ENCODE peak calls at places on chromosomes 5 and 9, in four cellular contexts. One of them, this sample, is unnamed.

GRCh38 chr5:38211354-38211710 is 47.0 kb upstream of the EGFLAM start:
- DNase-seq in tibial artery: no peak
- DNase-seq in left ventricle myocardium inferior: no peak
- DNase-seq in ovary: no peak
- DNase-seq in this sample: no peak

GRCh38 chr9:92686954-92687353 is 17.0 kb upstream of the IPPK start:
- DNase-seq in tibial artery: no peak
- DNase-seq in left ventricle myocardium inferior: no peak
- DNase-seq in ovary: no peak
- DNase-seq in this sample: no peak

GRCh38 chr9:89419978-89420394 is 77.9 kb downstream of the SEMA4D start:
- DNase-seq in tibial artery: no peak
- DNase-seq in left ventricle myocardium inferior: no peak
- DNase-seq in ovary: no peak
- DNase-seq in this sample: no peak

GRCh38 chr9:133522073-133522910 is 2.5 kb downstream of the MYMK start:
- DNase-seq in tibial artery: no peak
- DNase-seq in left ventricle myocardium inferior: no peak
- DNase-seq in ovary: no peak
- DNase-seq in this sample: no peak

GRCh38 chr5:126065061-126065460 is 358.1 kb upstream of the GRAMD2B start:
- DNase-seq in tibial artery: no peak
- DNase-seq in left ventricle myocardium inferior: no peak
- DNase-seq in ovary: no peak
- DNase-seq in this sample: no peak

GRCh38 chr9:115422932-115423440 is 305.0 kb upstream of the TNC start:
- DNase-seq in tibial artery: peak
- DNase-seq in left ventricle myocardium inferior: no peak
- DNase-seq in ovary: no peak
- DNase-seq in this sample: no peak

GRCh38 chr5:76210946-76211345 is 127.8 kb downstream of the SV2C start:
- DNase-seq in tibial artery: no peak
- DNase-seq in left ventricle myocardium inferior: no peak
- DNase-seq in ovary: no peak
- DNase-seq in this sample: no peak

GRCh38 chr9:87567047-87567446 is 69.4 kb downstream of the DAPK1 start:
- DNase-seq in tibial artery: no peak
- DNase-seq in left ventricle myocardium inferior: no peak
- DNase-seq in ovary: no peak
- DNase-seq in this sample: no peak

GRCh38 chr5:6675784-6676499 is 37.3 kb upstream of the TENT4A start:
- DNase-seq in tibial artery: no peak
- DNase-seq in left ventricle myocardium inferior: no peak
- DNase-seq in ovary: no peak
- DNase-seq in this sample: no peak

GRCh38 chr5:98773464-98774191 is at the start of gene RGMB:
- DNase-seq in tibial artery: peak
- DNase-seq in left ventricle myocardium inferior: peak
- DNase-seq in ovary: peak
- DNase-seq in this sample: peak

GRCh38 chr9:121885345-121885901 is 207.7 kb downstream of the TTLL11 start:
- DNase-seq in tibial artery: no peak
- DNase-seq in left ventricle myocardium inferior: no peak
- DNase-seq in ovary: no peak
- DNase-seq in this sample: no peak

GRCh38 chr9:5112109-5112592 is 73.3 kb downstream of the INSL6 start:
- DNase-seq in tibial artery: peak
- DNase-seq in left ventricle myocardium inferior: no peak
- DNase-seq in ovary: no peak
- DNase-seq in this sample: no peak

GRCh38 chr9:112503170-112503569 is 16.5 kb downstream of the KIAA1958 start:
- DNase-seq in tibial artery: no peak
- DNase-seq in left ventricle myocardium inferior: peak
- DNase-seq in ovary: no peak
- DNase-seq in this sample: no peak

GRCh38 chr5:157222506-157223230 is 42.0 kb downstream of the ITK start:
- DNase-seq in tibial artery: no peak
- DNase-seq in left ventricle myocardium inferior: no peak
- DNase-seq in ovary: no peak
- DNase-seq in this sample: no peak

GRCh38 chr9:75063556-75064305 is 24.2 kb downstream of the NMRK1 start:
- DNase-seq in tibial artery: no peak
- DNase-seq in left ventricle myocardium inferior: no peak
- DNase-seq in ovary: no peak
- DNase-seq in this sample: no peak

GRCh38 chr5:172744106-172745104 is 26.6 kb downstream of the DUSP1 start:
- DNase-seq in tibial artery: no peak
- DNase-seq in left ventricle myocardium inferior: no peak
- DNase-seq in ovary: no peak
- DNase-seq in this sample: no peak

GRCh38 chr9:99516657-99517049 is 294.6 kb downstream of the SEC61B start:
- DNase-seq in tibial artery: no peak
- DNase-seq in left ventricle myocardium inferior: no peak
- DNase-seq in ovary: no peak
- DNase-seq in this sample: no peak

GRCh38 chr9:114156311-114156657 is 947 bp downstream of the COL27A1 start:
- DNase-seq in tibial artery: peak
- DNase-seq in left ventricle myocardium inferior: no peak
- DNase-seq in ovary: no peak
- DNase-seq in this sample: no peak

GRCh38 chr5:44388504-44389409 is 463 bp downstream of the FGF10 start:
- DNase-seq in tibial artery: peak
- DNase-seq in left ventricle myocardium inferior: peak
- DNase-seq in ovary: peak
- DNase-seq in this sample: peak

GRCh38 chr5:159412284-159413046 is 82.2 kb upstream of the IL12B start:
- DNase-seq in tibial artery: no peak
- DNase-seq in left ventricle myocardium inferior: no peak
- DNase-seq in ovary: no peak
- DNase-seq in this sample: no peak

GRCh38 chr9:112002847-112003457 is 106.3 kb downstream of the UGCG start:
- DNase-seq in tibial artery: no peak
- DNase-seq in left ventricle myocardium inferior: no peak
- DNase-seq in ovary: no peak
- DNase-seq in this sample: no peak

GRCh38 chr9:130677252-130677651 is 12.9 kb downstream of the PRDM12 start:
- DNase-seq in tibial artery: no peak
- DNase-seq in left ventricle myocardium inferior: no peak
- DNase-seq in ovary: no peak
- DNase-seq in this sample: no peak

GRCh38 chr9:21267141-21267540 is 27.3 kb upstream of the IFNA14 start:
- DNase-seq in tibial artery: no peak
- DNase-seq in left ventricle myocardium inferior: no peak
- DNase-seq in ovary: no peak
- DNase-seq in this sample: no peak
- H3K27ac ChIP-seq in tibial artery: no peak
- H3K27ac ChIP-seq in left ventricle myocardium inferior: no peak
- H3K27ac ChIP-seq in ovary: no peak
- H3K27ac ChIP-seq in this sample: no peak

DNA sequence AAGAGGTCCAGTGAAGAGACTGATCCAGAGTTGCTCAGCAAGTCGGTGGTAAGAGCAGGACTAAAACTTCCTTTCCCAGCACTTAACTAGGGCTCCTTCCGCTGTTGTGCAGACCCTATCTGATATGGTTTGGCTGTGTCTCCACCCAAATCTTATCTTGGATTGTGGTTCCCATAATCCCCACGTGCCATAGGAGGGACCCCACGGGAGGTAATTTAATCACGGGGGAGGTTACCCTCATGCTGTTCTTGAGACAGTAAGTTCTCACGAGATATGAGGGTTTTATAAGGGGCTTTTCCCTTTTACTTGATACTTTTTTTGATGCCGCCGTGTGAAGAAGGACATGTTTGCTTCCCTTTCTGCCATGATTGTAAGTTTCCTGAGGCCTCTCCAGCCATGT is 221.9 kb upstream of the GLRA1 start:
- DNase-seq in tibial artery: no peak
- DNase-seq in left ventricle myocardium inferior: no peak
- DNase-seq in ovary: no peak
- DNase-seq in this sample: no peak
- H3K27ac ChIP-seq in tibial artery: no peak
- H3K27ac ChIP-seq in left ventricle myocardium inferior: no peak
- H3K27ac ChIP-seq in ovary: no peak
- H3K27ac ChIP-seq in this sample: no peak

DNA sequence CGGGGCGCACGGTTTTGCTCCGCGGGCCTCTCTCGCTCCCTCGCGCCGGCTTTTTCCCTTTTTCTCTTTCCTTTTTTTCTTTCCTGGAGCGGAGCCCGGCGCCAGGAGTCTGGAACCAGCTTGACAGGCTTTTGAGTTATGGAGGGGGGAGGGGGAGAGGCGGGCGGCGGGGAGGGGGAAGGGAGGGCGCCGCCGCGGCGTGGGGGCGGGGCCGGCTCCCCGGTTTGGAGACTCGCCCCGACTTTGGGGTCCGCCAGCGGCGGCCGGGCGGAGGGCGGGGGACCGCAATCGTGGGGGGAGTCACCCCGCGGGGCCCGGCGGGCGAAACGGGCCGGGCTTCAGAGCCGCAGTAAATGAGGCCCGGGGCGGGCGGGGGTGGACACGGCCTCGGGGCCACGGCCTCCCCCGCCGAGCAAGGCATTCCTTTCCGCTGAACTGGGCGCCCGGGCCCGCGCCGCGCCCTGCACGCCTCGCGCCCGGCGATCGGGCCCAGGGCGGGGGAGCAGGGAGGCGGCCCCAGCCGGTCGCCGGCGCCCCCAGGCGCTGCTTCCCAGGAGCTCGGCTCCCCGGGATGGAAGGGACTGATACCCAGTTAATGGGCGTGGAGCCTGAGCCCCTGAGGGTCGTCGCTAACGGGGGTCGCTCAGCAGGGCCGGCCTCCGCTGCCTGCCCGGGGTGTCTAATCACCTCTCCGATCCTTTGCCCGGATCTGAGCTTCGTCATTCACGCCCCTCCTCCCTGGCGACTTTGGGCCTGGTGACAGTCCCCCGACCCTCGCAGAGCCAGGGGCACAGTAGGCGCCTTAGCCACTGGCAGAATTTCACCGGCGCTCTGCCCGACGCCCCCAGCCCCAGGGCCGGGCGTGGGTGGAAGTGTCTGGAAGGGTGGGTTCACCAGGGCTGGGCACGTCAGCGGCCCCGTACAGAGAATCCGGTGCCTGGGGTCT is 138.1 kb downstream of the C9orf50 start:
- DNase-seq in tibial artery: peak
- DNase-seq in left ventricle myocardium inferior: peak
- DNase-seq in ovary: peak
- DNase-seq in this sample: peak
- H3K27ac ChIP-seq in tibial artery: peak
- H3K27ac ChIP-seq in left ventricle myocardium inferior: peak
- H3K27ac ChIP-seq in ovary: peak
- H3K27ac ChIP-seq in this sample: peak

DNA sequence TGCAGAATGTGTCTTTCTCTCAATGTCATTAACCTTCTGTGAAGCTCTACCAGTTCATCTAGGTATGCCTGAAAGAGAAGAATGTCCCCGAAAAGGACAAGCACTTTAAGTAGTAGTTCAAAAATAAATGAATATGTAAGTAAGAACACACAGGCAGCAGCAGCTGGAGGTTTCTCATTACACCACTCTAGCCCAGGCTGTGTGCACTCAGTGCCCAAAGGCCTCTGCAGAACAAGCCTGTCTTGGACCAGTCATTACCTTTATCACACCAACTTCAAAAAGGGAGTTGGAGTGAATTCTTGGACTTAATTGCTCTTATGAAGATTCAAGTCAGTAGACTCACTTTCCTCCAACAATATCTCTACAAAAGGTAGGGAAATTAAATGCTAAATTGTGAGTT is 268.8 kb downstream of the MLLT3 start:
- DNase-seq in tibial artery: no peak
- DNase-seq in left ventricle myocardium inferior: no peak
- DNase-seq in ovary: no peak
- DNase-seq in this sample: peak
- H3K27ac ChIP-seq in tibial artery: no peak
- H3K27ac ChIP-seq in left ventricle myocardium inferior: no peak
- H3K27ac ChIP-seq in ovary: no peak
- H3K27ac ChIP-seq in this sample: peak

DNA sequence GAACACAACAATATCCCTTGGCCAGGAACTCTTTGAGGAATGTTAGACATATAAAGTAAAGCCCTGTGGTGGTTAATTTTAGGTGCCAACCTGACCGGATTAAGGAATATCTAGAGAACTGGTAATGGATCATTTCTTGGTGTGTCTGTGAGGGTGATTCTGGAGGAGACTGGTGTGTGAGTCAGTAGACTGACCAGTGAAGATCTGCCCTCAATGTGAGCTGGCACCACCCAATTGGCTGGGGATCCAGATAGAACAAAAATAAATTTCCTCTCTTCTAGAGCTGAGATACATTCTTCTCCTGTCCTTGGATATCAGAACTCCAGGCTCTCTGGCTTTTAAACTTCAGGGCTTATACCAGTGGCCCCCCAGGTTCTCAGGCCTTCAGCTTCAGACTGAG is 56.2 kb upstream of the TNPO1 start:
- DNase-seq in tibial artery: no peak
- DNase-seq in left ventricle myocardium inferior: no peak
- DNase-seq in ovary: no peak
- DNase-seq in this sample: no peak
- H3K27ac ChIP-seq in tibial artery: no peak
- H3K27ac ChIP-seq in left ventricle myocardium inferior: no peak
- H3K27ac ChIP-seq in ovary: no peak
- H3K27ac ChIP-seq in this sample: no peak

GRCh38 chr5:53482717-53483638 is 2.5 kb downstream of the FST start:
- DNase-seq in tibial artery: peak
- DNase-seq in left ventricle myocardium inferior: peak
- DNase-seq in ovary: no peak
- DNase-seq in this sample: peak
- H3K27ac ChIP-seq in tibial artery: peak
- H3K27ac ChIP-seq in left ventricle myocardium inferior: peak
- H3K27ac ChIP-seq in ovary: no peak
- H3K27ac ChIP-seq in this sample: no peak

GRCh38 chr5:55645304-55645703 is 66.8 kb downstream of the SLC38A9 start:
- DNase-seq in tibial artery: no peak
- DNase-seq in left ventricle myocardium inferior: no peak
- DNase-seq in ovary: no peak
- DNase-seq in this sample: no peak

GRCh38 chr5:55649963-55650362 is 62.2 kb downstream of the SLC38A9 start:
- DNase-seq in tibial artery: no peak
- DNase-seq in left ventricle myocardium inferior: no peak
- DNase-seq in ovary: no peak
- DNase-seq in this sample: no peak

GRCh38 chr5:55650391-55650790 is 61.7 kb downstream of the SLC38A9 start:
- DNase-seq in tibial artery: no peak
- DNase-seq in left ventricle myocardium inferior: no peak
- DNase-seq in ovary: no peak
- DNase-seq in this sample: no peak
- H3K27ac ChIP-seq in tibial artery: no peak
- H3K27ac ChIP-seq in left ventricle myocardium inferior: no peak
- H3K27ac ChIP-seq in ovary: no peak
- H3K27ac ChIP-seq in this sample: no peak

This sample was measured in pancreas.